ENCODE peak calls at places on chromosomes 2 and 18, in five cellular contexts. N is fibroblast of pulmonary artery, T is brain microvascular endothelial cell, M is A549, A is cardiac muscle cell. G is an unnamed sample.

GRCh38 chr18:66894851-66895250 is 291.0 kb upstream of the CDH19 start:
- DNase-seq in N (no peak), T (no peak), M (no peak), A (no peak), G (no peak)

GRCh38 chr2:170022692-170023091 is 155.3 kb upstream of the MYO3B start:
- DNase-seq in N (peak), T (peak), M (peak), A (no peak), G (peak)

GRCh38 chr2:28390857-28391563 is 1.6 kb upstream of the FOSL2 start:
- DNase-seq in N (peak), T (peak), M (peak), A (peak), G (no peak)

GRCh38 chr2:217383620-217384019 is 523.8 kb upstream of the TNP1 start:
- DNase-seq in N (no peak), T (no peak), M (no peak), A (no peak), G (no peak)

GRCh38 chr18:47172476-47172875 is 3.7 kb downstream of the IER3IP1 start:
- DNase-seq in N (no peak), T (no peak), M (no peak), A (no peak), G (no peak)

GRCh38 chr2:238439093-238439849 is 12.5 kb downstream of the ASB1 start:
- DNase-seq in N (peak), T (peak), M (peak), A (no peak), G (peak)

GRCh38 chr2:161077367-161078210 is 82.6 kb upstream of the TANK start:
- DNase-seq in N (peak), T (peak), M (no peak), A (no peak), G (peak)

GRCh38 chr2:201350879-201351278 is 6.3 kb downstream of the FLACC1 start:
- DNase-seq in N (no peak), T (no peak), M (no peak), A (no peak), G (no peak)

GRCh38 chr2:150620860-150621259 is 133.4 kb upstream of the RND3 start:
- DNase-seq in N (peak), T (peak), M (no peak), A (no peak), G (peak)

GRCh38 chr2:68905116-68905515 is 33.9 kb upstream of the BMP10 start:
- DNase-seq in N (peak), T (no peak), M (no peak), A (no peak), G (no peak)

GRCh38 chr2:45617496-45617895 is 6.4 kb upstream of the SRBD1 start:
- DNase-seq in N (no peak), T (no peak), M (no peak), A (no peak), G (no peak)

GRCh38 chr2:174025271-174026121 is 60.3 kb upstream of the SP3 start:
- DNase-seq in N (peak), T (peak), M (no peak), A (no peak), G (peak)

GRCh38 chr2:357811-358210 is 69.9 kb upstream of the ALKAL2 start:
- DNase-seq in N (no peak), T (no peak), M (no peak), A (no peak), G (no peak)

GRCh38 chr18:40939636-40940035 is 1015.4 kb upstream of the PIK3C3 start:
- DNase-seq in N (no peak), T (no peak), M (no peak), A (no peak), G (peak)

GRCh38 chr2:199973703-199974102 is 18.3 kb downstream of the MAIP1 start:
- DNase-seq in N (peak), T (no peak), M (peak), A (peak), G (peak)

GRCh38 chr2:69945447-69945846 is 16.0 kb downstream of the ASPRV1 start:
- DNase-seq in N (no peak), T (peak), M (no peak), A (no peak), G (no peak)

GRCh38 chr2:134440336-134440909 is 186.6 kb downstream of the MGAT5 start:
- DNase-seq in N (no peak), T (no peak), M (no peak), A (no peak), G (no peak)

GRCh38 chr2:11829947-11830707 is 83.7 kb downstream of the LPIN1 start:
- DNase-seq in N (peak), T (peak), M (peak), A (peak), G (peak)
- H3K4me3 ChIP-seq in N (peak), T (peak), M (peak), A (no peak), G (peak)

DNA sequence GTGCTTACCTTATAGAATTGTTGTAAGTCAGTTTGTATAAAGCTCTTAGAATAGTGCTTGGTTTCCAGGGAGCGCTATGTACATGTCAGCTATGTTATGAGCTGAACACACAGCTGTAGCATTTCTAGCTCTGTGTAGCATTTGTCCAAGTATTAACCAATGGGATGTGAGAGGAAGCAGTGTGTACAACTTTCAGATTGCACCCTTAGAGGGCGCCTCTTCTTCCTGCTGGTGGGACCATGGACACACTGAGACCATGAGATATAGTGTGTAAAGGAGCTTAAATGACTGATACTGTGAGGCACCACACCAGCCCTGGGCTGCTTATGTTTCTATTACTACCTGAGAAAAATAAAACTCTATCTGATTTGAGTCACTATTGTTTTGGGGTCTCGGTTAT is 380.2 kb downstream of the LNPK start:
- DNase-seq in N (no peak), T (no peak), M (no peak), A (no peak), G (no peak)
- TF ChIP-seq CTCF in N (no peak), T (no peak), M (no peak), A (no peak), G (no peak)

GRCh38 chr2:158191569-158191968 is 89.9 kb downstream of the UPP2 start:
- DNase-seq in N (no peak), T (no peak), M (no peak), A (no peak), G (no peak)
- H3K4me3 ChIP-seq in N (no peak), T (no peak), M (no peak), A (no peak), G (no peak)

GRCh38 chr18:77702686-77703085 is 453.0 kb downstream of the GALR1 start:
- DNase-seq in N (peak), T (peak), M (peak), A (peak), G (peak)
- TF ChIP-seq CTCF in N (no peak), T (peak), M (peak), A (no peak), G (peak)

GRCh38 chr2:85753525-85754312 is at the start of gene ATOH8:
- DNase-seq in N (peak), T (peak), M (peak), A (peak), G (peak)

GRCh38 chr2:85751300-85751575 is 2.6 kb upstream of the ATOH8 start:
- DNase-seq in N (no peak), T (no peak), M (no peak), A (no peak), G (no peak)

GRCh38 chr2:85753035-85753524 is 711 bp upstream of the ATOH8 start:
- DNase-seq in N (no peak), T (no peak), M (no peak), A (no peak), G (no peak)

GRCh38 chr2:85750509-85751299 is 3.1 kb upstream of the ATOH8 start:
- DNase-seq in N (peak), T (peak), M (peak), A (peak), G (peak)

GRCh38 chr2:85751627-85752026 is 2.2 kb upstream of the ATOH8 start:
- DNase-seq in N (no peak), T (no peak), M (no peak), A (no peak), G (no peak)
- H3K4me3 ChIP-seq in N (no peak), T (no peak), M (no peak), A (no peak), G (no peak)

DNA sequence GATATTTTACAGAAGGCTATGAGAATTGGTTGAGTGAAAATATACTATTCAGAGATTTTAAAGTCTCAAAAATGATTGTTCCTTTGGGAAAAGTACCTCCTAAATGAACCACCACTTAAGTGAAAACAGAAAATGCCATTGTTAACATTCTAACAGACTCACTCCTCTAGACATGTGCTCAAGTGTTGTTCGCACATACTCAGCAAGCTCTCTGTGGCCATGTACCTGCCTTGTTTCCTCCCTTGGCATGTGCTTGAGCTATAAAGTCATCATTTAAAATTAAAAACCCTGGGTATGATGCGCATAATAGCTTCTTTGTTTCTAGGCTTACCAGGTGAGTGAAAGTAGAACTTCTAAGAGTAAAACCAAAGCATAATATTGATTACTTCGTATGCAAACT is 343.2 kb upstream of the VRK2 start:
- DNase-seq in N (no peak), T (no peak), M (no peak), A (no peak), G (no peak)
- TF ChIP-seq CTCF in N (no peak), T (no peak), M (no peak), A (no peak), G (no peak)

DNA sequence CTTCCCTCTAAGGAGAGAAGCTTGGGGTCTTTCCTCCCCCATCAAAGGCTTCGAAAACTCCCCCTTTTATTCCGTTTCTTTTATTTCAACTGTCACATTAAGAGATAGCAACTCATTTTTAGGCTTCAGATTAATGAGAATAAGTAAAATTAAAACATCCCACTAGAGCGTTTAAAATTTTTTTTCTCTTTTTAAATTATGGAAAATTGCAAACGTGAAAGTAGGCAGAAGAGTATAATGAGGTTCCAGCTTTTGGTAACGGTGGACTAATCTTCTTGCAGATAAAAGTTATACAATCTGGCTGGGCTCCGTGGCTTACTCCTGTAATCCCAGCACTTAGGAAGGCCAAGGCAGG is 21.9 kb upstream of the RMP24 start:
- DNase-seq in N (no peak), T (no peak), M (no peak), A (no peak), G (no peak)
- H3K4me3 ChIP-seq in N (peak), T (peak), M (no peak), A (peak), G (no peak)

GRCh38 chr2:219280682-219281081 is 1.5 kb downstream of the DNAJB2 start:
- DNase-seq in N (no peak), T (no peak), M (no peak), A (no peak), G (no peak)
- TF ChIP-seq CTCF in N (no peak), T (no peak), M (no peak), A (no peak), G (no peak)

DNA sequence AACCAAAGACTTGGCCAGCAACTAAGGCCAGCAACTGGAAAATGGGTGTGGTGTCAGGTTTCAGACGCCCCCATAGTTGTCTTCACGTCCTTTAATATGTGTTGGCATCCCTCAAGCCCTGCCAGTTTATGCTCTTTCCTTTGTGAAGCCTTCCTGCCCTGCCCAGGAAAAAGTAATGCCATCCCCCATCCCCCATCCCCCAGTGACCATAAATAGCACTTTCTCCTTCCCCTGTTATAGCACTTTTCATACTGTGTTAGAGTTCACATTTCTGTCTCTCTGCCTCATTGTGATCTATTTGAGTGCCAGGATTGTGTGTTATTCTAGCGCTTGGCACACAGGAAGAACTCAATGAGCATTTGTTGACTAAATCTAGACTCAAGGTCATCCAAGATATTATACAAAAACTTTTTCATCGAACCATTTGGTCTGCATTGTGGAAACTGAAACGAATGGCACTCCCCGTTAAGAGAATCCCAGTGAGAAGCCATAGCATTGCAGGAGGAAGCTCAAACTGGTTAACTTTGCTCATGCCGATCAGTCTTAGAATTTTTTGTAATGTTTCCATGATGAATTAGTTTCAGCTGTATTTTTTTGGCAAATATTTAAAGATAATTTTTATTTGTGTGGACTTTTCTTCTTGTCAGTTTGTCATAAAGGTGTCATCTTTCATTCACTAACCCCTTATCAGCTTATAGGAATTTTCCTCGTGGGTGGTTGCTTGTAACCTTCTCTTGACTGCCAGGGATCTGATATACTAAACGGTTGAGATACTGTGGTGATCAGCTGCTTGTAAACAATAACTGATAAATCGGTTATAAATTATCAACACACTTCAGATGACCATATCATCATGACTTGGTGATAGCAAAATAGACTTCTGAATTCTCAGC is 15.7 kb downstream of the CRIM1 start:
- DNase-seq in N (no peak), T (no peak), M (peak), A (no peak), G (peak)
- H3K4me3 ChIP-seq in N (no peak), T (no peak), M (peak), A (no peak), G (no peak)

GRCh38 chr2:240565267-240566202 is 2.7 kb upstream of the RNPEPL1 start:
- DNase-seq in N (peak), T (peak), M (peak), A (peak), G (peak)
- TF ChIP-seq CTCF in N (no peak), T (no peak), M (no peak), A (no peak), G (no peak)